ENCODE peak calls at places on chromosomes 12 and 14, in ten cellular contexts. D is GM23338, V is stomach, W is sigmoid colon, Y is HCT116, B is transverse colon, I is H1, Z is endothelial cell of umbilical vein, F is esophagus muscularis mucosa, R is prostate gland. P is an unnamed sample. For H3K4me1, the result is how much of the 10 kb centered on the place peaks cover.

GRCh38 chr14:63890553-63890952 is 37.7 kb downstream of the SYNE2 start:
- DNase-seq in D (no peak), V (no peak), W (no peak), Y (no peak), B (no peak), I (no peak), Z (peak), F (no peak), R (no peak), P (no peak)

GRCh38 chr12:88726806-88727722 is 146.8 kb upstream of the KITLG start:
- DNase-seq in D (no peak), V (no peak), W (no peak), Y (no peak), B (no peak), I (no peak), Z (no peak), F (no peak), R (no peak), P (no peak)

GRCh38 chr14:56799327-56799645 is 11.0 kb downstream of the OTX2 start:
- DNase-seq in D (no peak), V (no peak), W (no peak), Y (no peak), B (no peak), I (no peak), Z (no peak), F (no peak), R (no peak), P (no peak)

GRCh38 chr12:88553941-88554658 is 26.2 kb downstream of the KITLG start:
- DNase-seq in D (no peak), V (no peak), W (no peak), Y (peak), B (no peak), I (no peak), Z (peak), F (no peak), R (peak), P (peak)

GRCh38 chr12:124758266-124759200 is 105.1 kb downstream of the SCARB1 start:
- DNase-seq in D (no peak), V (no peak), W (no peak), Y (no peak), B (no peak), I (no peak), Z (no peak), F (no peak), R (no peak), P (no peak)

GRCh38 chr12:121232977-121233627 is 23.2 kb downstream of the P2RX4 start:
- DNase-seq in D (peak), V (no peak), W (no peak), Y (no peak), B (no peak), I (no peak), Z (no peak), F (no peak), R (no peak), P (no peak)

GRCh38 chr14:32727827-32728226 is 210.9 kb upstream of the NPAS3 start:
- DNase-seq in D (no peak), V (no peak), W (no peak), Y (no peak), B (no peak), I (no peak), Z (no peak), F (no peak), R (no peak), P (no peak)

GRCh38 chr14:61608245-61609142 is 86.8 kb upstream of the HIF1A start:
- DNase-seq in D (no peak), V (no peak), W (no peak), Y (no peak), B (no peak), I (no peak), Z (peak), F (no peak), R (no peak), P (no peak)

GRCh38 chr12:121036810-121037326 is 2.2 kb downstream of the OASL start:
- DNase-seq in D (no peak), V (no peak), W (no peak), Y (no peak), B (no peak), I (no peak), Z (no peak), F (no peak), R (no peak), P (no peak)

GRCh38 chr12:13428538-13429265 is 232.2 kb downstream of the EMP1 start:
- DNase-seq in D (no peak), V (no peak), W (peak), Y (no peak), B (no peak), I (no peak), Z (no peak), F (no peak), R (no peak), P (no peak)

GRCh38 chr14:103854017-103854808 is 6.8 kb upstream of the PPP1R13B start:
- DNase-seq in D (no peak), V (no peak), W (no peak), Y (no peak), B (no peak), I (no peak), Z (no peak), F (no peak), R (no peak), P (no peak)

GRCh38 chr14:77470192-77470870 is 12.4 kb downstream of the AHSA1 start:
- DNase-seq in D (peak), V (no peak), W (no peak), Y (no peak), B (peak), I (no peak), Z (no peak), F (no peak), R (peak), P (no peak)

GRCh38 chr14:28596336-28596735 is 170.3 kb upstream of the FOXG1 start:
- DNase-seq in D (no peak), V (no peak), W (no peak), Y (no peak), B (no peak), I (no peak), Z (peak), F (no peak), R (no peak), P (no peak)

GRCh38 chr14:54105898-54106297 is 149.3 kb upstream of the BMP4 start:
- DNase-seq in D (no peak), V (peak), W (no peak), Y (peak), B (no peak), I (no peak), Z (no peak), F (no peak), R (no peak), P (no peak)

GRCh38 chr14:90023176-90023896 is 38.5 kb upstream of the KCNK13 start:
- DNase-seq in D (no peak), V (no peak), W (no peak), Y (no peak), B (no peak), I (no peak), Z (no peak), F (peak), R (no peak), P (no peak)

GRCh38 chr12:48183091-48183875 is at the start of gene CCDC184:
- DNase-seq in D (peak), V (peak), W (peak), Y (peak), B (peak), I (no peak), Z (peak), F (peak), R (no peak), P (no peak)

GRCh38 chr12:26188132-26188531 is 7.2 kb upstream of the SSPN start:
- DNase-seq in D (no peak), V (no peak), W (no peak), Y (no peak), B (no peak), I (no peak), Z (no peak), F (no peak), R (no peak), P (no peak)

GRCh38 chr12:54024581-54024980 is 3.7 kb upstream of the HOXC6 start:
- DNase-seq in D (no peak), V (no peak), W (no peak), Y (no peak), B (no peak), I (no peak), Z (no peak), F (no peak), R (no peak), P (peak)

GRCh38 chr12:111438501-111438900 is 32.8 kb downstream of the SH2B3 start:
- DNase-seq in D (peak), V (peak), W (no peak), Y (no peak), B (peak), I (no peak), Z (peak), F (no peak), R (no peak), P (no peak)

GRCh38 chr12:57178213-57178612 is 30.8 kb upstream of the LRP1-AS start:
- DNase-seq in D (no peak), V (no peak), W (no peak), Y (no peak), B (no peak), I (no peak), Z (no peak), F (no peak), R (no peak), P (no peak)
- H3K27ac ChIP-seq in D (no peak), V (no peak), W (no peak), Y (no peak), B (no peak), I (peak), Z (no peak), F (no peak), R (no peak), P (no peak)

GRCh38 chr12:64836856-64837255 is 12.4 kb downstream of the TBC1D30 start:
- DNase-seq in D (no peak), V (no peak), W (no peak), Y (no peak), B (no peak), I (no peak), Z (no peak), F (no peak), R (peak), P (no peak)
- H3K4me1 ChIP-seq in D (under half), V (under half), W (under half), Y (under half), B (under half), I (under half), Z (under half), F (under half), R (under half), P (under half)

GRCh38 chr12:25052191-25053020 is 103.5 kb upstream of the BCAT1 start:
- DNase-seq in D (peak), V (no peak), W (no peak), Y (no peak), B (peak), I (no peak), Z (no peak), F (no peak), R (no peak), P (no peak)
- TF ChIP-seq POLR2AphosphoS5 in D (no peak), V (no peak), W (no peak), Y (no peak), B (no peak), I (no peak), Z (no peak), F (no peak), R (no peak), P (no peak)

GRCh38 chr12:6638305-6638704 is 2.5 kb upstream of the LPAR5 start:
- DNase-seq in D (no peak), V (no peak), W (no peak), Y (no peak), B (no peak), I (no peak), Z (no peak), F (no peak), R (no peak), P (no peak)

GRCh38 chr12:6639151-6639773 is 3.5 kb upstream of the LPAR5 start:
- DNase-seq in D (no peak), V (no peak), W (no peak), Y (no peak), B (no peak), I (no peak), Z (peak), F (no peak), R (no peak), P (no peak)

GRCh38 chr12:6635375-6635855 is 344 bp downstream of the LPAR5 start:
- DNase-seq in D (no peak), V (no peak), W (no peak), Y (no peak), B (no peak), I (no peak), Z (no peak), F (no peak), R (no peak), P (no peak)

GRCh38 chr12:6632026-6632978 is 3.5 kb downstream of the LPAR5 start:
- DNase-seq in D (no peak), V (no peak), W (no peak), Y (no peak), B (peak), I (no peak), Z (no peak), F (no peak), R (no peak), P (no peak)

DNA sequence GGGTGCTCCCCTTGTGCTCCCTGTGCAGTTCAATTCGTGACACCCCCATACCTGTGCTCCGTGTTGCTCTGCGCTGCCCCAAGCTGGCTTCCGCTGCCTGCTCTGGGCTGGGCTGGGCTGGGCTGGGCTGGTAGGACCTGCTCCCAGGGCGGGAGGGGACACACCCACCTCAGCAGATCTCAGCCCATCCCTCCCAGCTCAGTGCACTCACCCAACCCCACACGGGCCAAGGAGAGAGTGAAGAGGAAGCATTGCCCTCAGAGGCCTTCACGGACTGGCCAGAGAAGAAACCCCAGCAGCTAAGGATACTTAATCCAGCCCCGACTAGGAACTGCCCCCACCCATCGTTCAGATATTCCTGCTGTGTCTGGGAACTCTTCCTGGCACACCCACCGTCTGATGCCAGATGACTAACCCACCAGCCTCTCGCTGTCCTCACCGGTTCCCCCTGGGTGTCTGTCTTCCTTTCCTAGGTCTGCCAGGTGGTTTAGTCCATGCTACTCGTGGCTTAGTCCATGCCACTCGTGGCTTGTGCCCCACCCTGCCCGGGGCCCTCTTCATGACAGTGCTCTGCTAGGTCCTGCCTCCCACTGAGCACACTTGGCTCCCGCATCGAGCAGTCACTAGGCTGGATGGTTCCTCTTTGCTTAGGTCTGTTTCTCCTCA is at the start of gene LPAR5:
- DNase-seq in D (peak), V (peak), W (no peak), Y (peak), B (peak), I (no peak), Z (no peak), F (no peak), R (peak), P (no peak)
- H3K27ac ChIP-seq in D (no peak), V (peak), W (peak), Y (peak), B (peak), I (no peak), Z (no peak), F (no peak), R (no peak), P (peak)

DNA sequence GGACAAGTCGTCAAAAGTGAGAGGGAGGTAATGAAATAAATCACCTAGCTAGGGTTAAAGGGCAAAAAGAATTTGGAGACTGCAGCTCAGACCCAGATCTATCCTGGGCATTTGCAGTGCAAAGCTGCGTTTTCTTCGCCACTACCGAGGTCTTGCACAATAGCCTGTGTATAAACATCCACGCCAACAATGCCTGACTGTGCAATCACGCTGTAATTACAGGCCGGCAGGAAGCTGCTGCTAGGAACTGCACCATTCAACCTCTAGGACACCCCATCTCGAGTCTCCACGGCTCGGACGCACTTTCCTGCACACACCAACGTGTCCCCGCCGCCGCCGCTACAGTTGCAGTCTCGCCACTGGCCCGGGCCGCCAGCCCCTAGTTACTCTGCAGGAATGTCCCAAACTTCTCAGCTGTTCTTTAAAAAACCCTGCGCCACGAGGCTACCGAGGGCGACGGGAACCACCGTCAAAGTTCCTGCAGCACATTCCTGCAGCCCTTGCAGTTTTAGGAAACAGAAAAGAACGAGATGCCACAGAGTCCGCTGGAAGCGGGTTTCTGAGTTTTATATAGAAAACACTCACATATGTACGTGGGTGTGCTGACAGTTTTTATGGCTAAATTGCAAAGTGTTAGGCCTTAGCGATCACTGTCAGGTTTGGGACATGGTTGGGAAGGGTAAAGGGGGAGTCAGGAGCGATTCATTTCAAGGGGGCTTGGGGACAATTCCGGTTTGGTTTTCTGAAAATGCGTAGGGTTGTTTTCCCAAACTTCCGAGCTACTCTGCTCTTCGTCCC is 65.6 kb upstream of the PTGR2 start:
- DNase-seq in D (peak), V (peak), W (peak), Y (peak), B (peak), I (no peak), Z (peak), F (peak), R (peak), P (peak)
- H3K4me1 ChIP-seq in D (under half), V (half or more), W (half or more), Y (under half), B (half or more), I (under half), Z (half or more), F (half or more), R (under half), P (under half)

P was measured in breast epithelium.